ENCODE peak calls at places on chromosomes 7 and 10, in eight cellular contexts. S is central memory CD8-positive, alpha-beta T cell; O is stimulated activated CD8-positive, alpha-beta memory T cell treated with anti-CD3 and anti-CD28 coated beads, Interleukin-15, amount 100 ng/mL, for 24 hours; A is ELR; J is stimulated activated CD4-positive, alpha-beta T cell treated with anti-CD3 and anti-CD28 coated beads, Interleukin-4, amount 100 ng/mL, for 4 hours; M is dorsolateral prefrontal cortex; I is activated CD4-positive, CD25-positive, alpha-beta regulatory T cell; D is NCI-H446 treated with DMSO at 0.1 percent for 48 hours. X is an unnamed sample.

GRCh38 chr7:44150466-44150832 is 9.3 kb upstream of the MYL7 start:
- DNase-seq in O (no peak), M (no peak), D (no peak), I (no peak), S (no peak), J (no peak), A (no peak), X (peak)

GRCh38 chr10:87842776-87843497 is 20.4 kb downstream of the KLLN start:
- DNase-seq in D (no peak), A (no peak), J (no peak), I (no peak), S (no peak), O (no peak), M (no peak), X (no peak)

GRCh38 chr7:75631711-75632110 is 107.0 kb downstream of the HIP1 start:
- DNase-seq in D (no peak), S (no peak), A (no peak), M (no peak), I (no peak), O (no peak), J (no peak), X (no peak)

GRCh38 chr10:15563161-15563715 is 156.5 kb downstream of the ITGA8 start:
- DNase-seq in D (no peak), M (no peak), S (no peak), O (no peak), A (no peak), I (no peak), J (no peak), X (no peak)

GRCh38 chr7:102244601-102245000 is 42.1 kb upstream of the SH2B2 start:
- DNase-seq in J (no peak), A (no peak), D (no peak), M (no peak), S (no peak), I (no peak), O (no peak), X (no peak)

GRCh38 chr7:74429153-74429747 is 24.5 kb upstream of the GTF2IRD1 start:
- DNase-seq in D (no peak), J (no peak), O (no peak), M (no peak), A (peak), I (no peak), S (no peak), X (peak)

GRCh38 chr10:71302874-71303568 is 16.0 kb upstream of the SLC29A3 start:
- DNase-seq in M (no peak), A (peak), S (no peak), O (no peak), D (peak), I (no peak), J (no peak), X (peak)

GRCh38 chr7:100433592-100434296 is 2.6 kb downstream of the PPP1R35 start:
- DNase-seq in J (no peak), S (no peak), O (no peak), I (no peak), A (no peak), M (no peak), D (no peak), X (no peak)

GRCh38 chr10:30392564-30392990 is 41.4 kb upstream of the MAP3K8 start:
- DNase-seq in O (peak), M (peak), A (peak), S (peak), D (no peak), J (peak), I (peak), X (peak)

GRCh38 chr10:30818854-30819253 is 189.3 kb upstream of the LYZL2 start:
- DNase-seq in J (no peak), D (no peak), S (no peak), A (no peak), O (no peak), I (no peak), M (no peak), X (no peak)

GRCh38 chr10:43258032-43258921 is 8.6 kb downstream of the RASGEF1A start:
- DNase-seq in I (no peak), D (no peak), M (no peak), A (no peak), O (no peak), S (no peak), J (no peak), X (no peak)

GRCh38 chr10:19347592-19347991 is 299.0 kb downstream of the MALRD1 start:
- DNase-seq in I (no peak), J (no peak), D (no peak), S (no peak), A (peak), M (no peak), O (no peak), X (no peak)

GRCh38 chr7:129952164-129952652 is 552 bp downstream of the UBE2H start:
- DNase-seq in D (no peak), A (peak), M (peak), O (peak), I (no peak), J (peak), S (peak), X (peak)

GRCh38 chr10:89273680-89274079 is 22.1 kb upstream of the LIPA start:
- DNase-seq in I (no peak), D (no peak), O (no peak), J (no peak), A (no peak), M (no peak), S (no peak), X (no peak)